ENCODE peak calls at places on chromosomes 5 and 9, in five cellular contexts. Q is cardiac fibroblast, U is HCEC 1CT, X is prostate gland, O is neural progenitor cell. A is an unnamed sample.

GRCh38 chr9:68841292-68842052 is 136.4 kb downstream of the PIP5K1B start:
- DNase-seq in Q (no peak), U (no peak), X (no peak), O (no peak), A (no peak)

GRCh38 chr5:98700730-98701129 is 72.7 kb upstream of the RGMB start:
- DNase-seq in Q (peak; percentile 69), U (no peak), X (no peak), O (no peak), A (peak; percentile 54)

GRCh38 chr5:94469889-94470288 is 148.5 kb downstream of the KIAA0825 start:
- DNase-seq in Q (no peak), U (peak; percentile 43), X (no peak), O (no peak), A (no peak)

GRCh38 chr9:136965771-136966484 is 11.4 kb upstream of the PTGDS start:
- DNase-seq in Q (no peak), U (no peak), X (no peak), O (peak; percentile 54), A (no peak)

GRCh38 chr9:131640438-131641181 is 95.3 kb downstream of the PRRT1B start:
- DNase-seq in Q (peak; percentile 77), U (peak; percentile 52), X (no peak), O (no peak), A (no peak)

GRCh38 chr5:173581408-173582197 is 34.8 kb downstream of the BOD1 start:
- DNase-seq in Q (peak; percentile 46), U (no peak), X (no peak), O (peak; percentile 78), A (peak; percentile 32)

GRCh38 chr9:14868418-14868771 is 41.8 kb downstream of the FREM1 start:
- DNase-seq in Q (no peak), U (no peak), X (no peak), O (no peak), A (no peak)

GRCh38 chr5:9342161-9342787 is 203.6 kb downstream of the SEMA5A start:
- DNase-seq in Q (no peak), U (no peak), X (no peak), O (no peak), A (no peak)

GRCh38 chr5:17190242-17190778 is 27.1 kb upstream of the BASP1 start:
- DNase-seq in Q (peak; percentile 90), U (peak; percentile 75), X (peak; percentile 17), O (peak; percentile 66), A (peak; percentile 76)

GRCh38 chr5:56596154-56596553 is 219.2 kb upstream of the MAP3K1 start:
- DNase-seq in Q (no peak), U (no peak), X (no peak), O (no peak), A (no peak)